ENCODE peak calls at places on chromosome 13, in six cellular contexts. E, U, S, R, J and L are unnamed samples.

GRCh38 chr13:29193083-29193482 is 372.9 kb downstream of the MTUS2 start:
- DNase-seq in U (no peak), S (no peak), J (no peak), R (no peak), E (no peak), L (no peak)

GRCh38 chr13:98508280-98509074 is 68.4 kb downstream of the STK24 start:
- DNase-seq in R (peak), U (no peak), E (no peak), J (no peak), S (no peak), L (peak)

GRCh38 chr13:50365300-50365682 is 350.0 kb downstream of the KCNRG start:
- DNase-seq in U (no peak), J (no peak), E (no peak), R (no peak), S (no peak), L (no peak)

GRCh38 chr13:100608906-100609305 is 20.3 kb upstream of the GGACT start:
- DNase-seq in R (no peak), S (no peak), E (peak), J (peak), U (no peak), L (no peak)

GRCh38 chr13:52832268-52832667 is 16.2 kb downstream of the PCDH8 start:
- DNase-seq in U (no peak), J (no peak), E (no peak), S (no peak), R (no peak), L (no peak)

GRCh38 chr13:66864627-66865026 is 365.5 kb downstream of the PCDH9 start:
- DNase-seq in S (no peak), R (no peak), U (no peak), J (no peak), E (no peak), L (no peak)

GRCh38 chr13:63107163-63107935 is 1691.7 kb upstream of the PCDH20 start:
- DNase-seq in J (no peak), E (no peak), U (no peak), S (no peak), R (no peak), L (no peak)

GRCh38 chr13:40453666-40454030 is 212.8 kb downstream of the FOXO1 start:
- DNase-seq in U (no peak), R (no peak), S (no peak), E (no peak), J (no peak), L (no peak)

GRCh38 chr13:33797622-33798021 is 20.3 kb upstream of the RFC3 start:
- DNase-seq in S (no peak), R (no peak), J (no peak), E (no peak), U (no peak), L (no peak)

GRCh38 chr13:91785435-91786137 is 387.2 kb downstream of the GPC5 start:
- DNase-seq in J (no peak), S (no peak), E (no peak), R (no peak), U (no peak), L (no peak)

GRCh38 chr13:47886314-47886713 is 114.8 kb downstream of the SUCLA2 start:
- DNase-seq in S (no peak), J (no peak), E (no peak), U (no peak), R (no peak), L (no peak)

GRCh38 chr13:40074338-40074737 is 418.9 kb downstream of the COG6 start:
- DNase-seq in J (no peak), R (no peak), U (no peak), S (no peak), E (no peak), L (no peak)

GRCh38 chr13:65670014-65670625 is 1560.0 kb downstream of the PCDH9 start:
- DNase-seq in S (no peak), R (no peak), E (no peak), J (no peak), U (no peak), L (no peak)

GRCh38 chr13:95676100-95676774 is 702 bp upstream of the DNAJC3 start:
- DNase-seq in J (no peak), S (no peak), U (no peak), R (peak), E (peak), L (peak)

GRCh38 chr13:47990427-47990826 is 10.6 kb downstream of the SUCLA2 start:
- DNase-seq in J (no peak), U (no peak), E (no peak), S (no peak), R (no peak), L (no peak)

GRCh38 chr13:43846496-43846895 is 33.0 kb downstream of the CCDC122 start:
- DNase-seq in S (no peak), U (no peak), R (no peak), J (no peak), E (no peak), L (no peak)

GRCh38 chr13:73938375-73939070 is 195.7 kb downstream of the KLF12 start:
- DNase-seq in R (no peak), S (no peak), E (no peak), J (no peak), U (no peak), L (peak)

GRCh38 chr13:39967199-39967959 is 311.9 kb downstream of the COG6 start:
- DNase-seq in R (no peak), U (no peak), J (no peak), S (no peak), E (no peak), L (no peak)

GRCh38 chr13:40566811-40567210 is 99.6 kb downstream of the FOXO1 start:
- DNase-seq in U (no peak), J (no peak), S (no peak), E (no peak), R (no peak), L (no peak)

GRCh38 chr13:95707442-95708389 is 30.8 kb downstream of the DNAJC3 start:
- DNase-seq in S (no peak), E (no peak), J (no peak), U (no peak), R (no peak), L (no peak)

GRCh38 chr13:46624821-46625220 is 71.9 kb downstream of the LRCH1 start:
- DNase-seq in J (no peak), R (no peak), S (no peak), U (no peak), E (no peak), L (no peak)

GRCh38 chr13:31903072-31903815 is 128.3 kb upstream of the FRY start:
- DNase-seq in U (no peak), S (no peak), E (no peak), R (no peak), J (no peak), L (no peak)

GRCh38 chr13:79874396-79875360 is 393.7 kb downstream of the NDFIP2 start:
- DNase-seq in S (no peak), U (no peak), J (no peak), R (no peak), E (no peak), L (no peak)

GRCh38 chr13:45179428-45179827 is 21.4 kb downstream of the KCTD4 start:
- DNase-seq in S (no peak), R (peak), U (no peak), J (no peak), E (no peak), L (no peak)

GRCh38 chr13:23506821-23507210 is 63.4 kb upstream of the TNFRSF19 start:
- DNase-seq in J (no peak), U (no peak), E (no peak), S (no peak), R (no peak), L (no peak)

GRCh38 chr13:74975122-74975521 is 506.8 kb downstream of the TBC1D4 start:
- DNase-seq in S (no peak), R (no peak), U (no peak), E (no peak), J (no peak), L (no peak)

GRCh38 chr13:79900356-79900755 is 419.4 kb downstream of the NDFIP2 start:
- DNase-seq in J (no peak), U (no peak), S (no peak), E (no peak), R (no peak), L (no peak)

GRCh38 chr13:114275309-114275708 is 6.1 kb upstream of the UPF3A start:
- DNase-seq in E (no peak), S (no peak), J (no peak), R (no peak), U (no peak), L (no peak)

GRCh38 chr13:43326100-43326499 is 302.7 kb downstream of the DNAJC15 start:
- DNase-seq in U (no peak), J (no peak), S (no peak), R (no peak), E (no peak), L (no peak)

GRCh38 chr13:50104493-50104892 is 89.2 kb downstream of the KCNRG start:
- DNase-seq in R (no peak), E (no peak), U (no peak), J (no peak), S (no peak), L (no peak)

GRCh38 chr13:20826301-20826700 is 52.5 kb upstream of the EEF1AKMT1 start:
- DNase-seq in S (no peak), R (no peak), E (no peak), J (no peak), U (no peak), L (no peak)

GRCh38 chr13:20824762-20825161 is 51.0 kb upstream of the EEF1AKMT1 start:
- DNase-seq in U (no peak), S (no peak), E (no peak), R (no peak), J (no peak), L (no peak)

GRCh38 chr13:20826810-20827560 is 53.2 kb upstream of the EEF1AKMT1 start:
- DNase-seq in E (no peak), J (no peak), U (no peak), R (no peak), S (no peak), L (no peak)

GRCh38 chr13:20823071-20823470 is 49.3 kb upstream of the EEF1AKMT1 start:
- DNase-seq in E (no peak), J (no peak), R (no peak), S (no peak), U (no peak), L (no peak)

DNA sequence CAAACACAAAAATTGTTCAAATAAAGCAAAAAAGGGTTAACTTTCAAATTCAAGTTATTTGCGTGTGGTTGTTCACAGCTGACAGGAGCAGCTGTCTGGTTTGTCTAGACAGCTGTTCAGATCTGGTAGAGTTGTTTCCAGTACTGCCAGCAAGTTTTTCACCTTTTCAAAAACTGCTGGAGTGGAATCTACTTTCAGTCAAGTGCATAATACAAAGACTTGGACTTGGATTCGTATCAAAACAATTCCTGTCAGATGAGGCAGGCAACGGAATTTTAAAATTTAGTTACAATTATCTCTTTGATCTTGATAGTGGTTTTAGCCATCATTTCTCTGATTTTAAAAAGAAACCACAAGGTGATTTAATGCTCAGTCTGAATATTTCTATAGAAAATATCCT is 51.7 kb upstream of the EEF1AKMT1 start:
- DNase-seq in E (no peak), U (no peak), S (no peak), R (no peak), J (no peak), L (no peak)
- TF ChIP-seq ATF3 in E (no peak), U (no peak), S (no peak), R (no peak), J (no peak), L (no peak)

GRCh38 chr13:105915451-105915850 is 620.0 kb downstream of the EFNB2 start:
- DNase-seq in S (no peak), R (no peak), U (no peak), E (no peak), J (no peak), L (no peak)
- TF ChIP-seq ATF3 in S (no peak), R (no peak), U (no peak), E (no peak), J (no peak), L (no peak)

GRCh38 chr13:111506131-111506530 is 185.7 kb downstream of the TEX29 start:
- DNase-seq in S (no peak), U (no peak), J (no peak), R (no peak), E (no peak), L (no peak)
- TF ChIP-seq ATF3 in S (no peak), U (no peak), J (no peak), R (no peak), E (no peak), L (no peak)

DNA sequence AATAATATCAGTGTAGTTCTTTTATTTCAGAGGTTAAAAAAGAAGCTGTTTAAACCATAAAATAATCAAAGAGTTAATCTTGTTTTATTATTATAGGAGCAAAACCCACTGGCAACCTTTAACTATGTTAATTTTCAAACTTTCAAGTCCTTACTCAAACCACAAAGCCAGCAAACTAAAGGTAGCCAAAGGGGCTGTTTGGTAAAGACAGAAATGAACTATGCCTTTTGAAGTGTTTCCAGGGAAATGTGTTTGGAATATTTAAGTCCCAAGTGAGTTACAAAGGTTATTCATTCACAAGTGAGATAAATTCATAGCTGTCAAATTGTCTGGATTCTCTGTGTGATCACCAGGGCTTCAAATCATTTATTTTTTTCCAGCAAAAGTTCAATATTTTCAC is 264.7 kb downstream of the MZT1 start:
- DNase-seq in E (no peak), S (no peak), U (no peak), J (no peak), R (no peak), L (no peak)
- TF ChIP-seq ATF3 in E (no peak), S (no peak), U (no peak), J (no peak), R (no peak), L (no peak)

GRCh38 chr13:54198911-54199310 is 1170.3 kb downstream of the OLFM4 start:
- DNase-seq in J (no peak), R (no peak), S (no peak), U (no peak), E (no peak), L (no peak)

GRCh38 chr13:54194233-54195024 is 1165.8 kb downstream of the OLFM4 start:
- DNase-seq in S (no peak), U (no peak), R (no peak), E (no peak), J (no peak), L (no peak)

DNA sequence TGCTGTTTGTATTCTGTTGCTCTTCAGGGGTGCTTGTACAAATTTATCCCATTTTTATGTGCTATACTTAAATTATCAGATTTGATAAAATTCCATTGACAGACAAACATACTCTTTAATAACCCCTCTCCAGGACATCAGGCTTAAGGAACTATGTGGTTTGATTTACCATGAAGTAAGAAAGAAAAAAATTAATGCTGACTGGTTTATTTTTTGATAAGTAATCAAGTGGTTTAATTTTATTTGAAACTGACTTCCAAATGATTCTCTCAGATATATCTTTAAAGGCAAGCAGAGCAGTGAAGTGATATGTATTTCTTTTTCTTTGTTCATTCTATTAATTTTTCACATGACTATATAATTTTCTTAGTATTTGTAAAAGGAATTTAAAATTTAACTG is 1168.1 kb downstream of the OLFM4 start:
- DNase-seq in J (no peak), U (no peak), E (no peak), S (no peak), R (no peak), L (no peak)
- TF ChIP-seq ATF3 in J (no peak), U (no peak), E (no peak), S (no peak), R (no peak), L (no peak)

GRCh38 chr13:105971312-105971711 is 564.1 kb downstream of the EFNB2 start:
- DNase-seq in S (no peak), U (no peak), J (no peak), E (no peak), R (no peak), L (no peak)

GRCh38 chr13:105971720-105972119 is 563.7 kb downstream of the EFNB2 start:
- DNase-seq in S (no peak), J (no peak), E (no peak), R (no peak), U (no peak), L (no peak)

GRCh38 chr13:105972306-105972721 is 563.1 kb downstream of the EFNB2 start:
- DNase-seq in S (no peak), J (no peak), R (no peak), E (no peak), U (no peak), L (no peak)

GRCh38 chr13:105974380-105974779 is 561.1 kb downstream of the EFNB2 start:
- DNase-seq in S (no peak), U (no peak), J (no peak), R (no peak), E (no peak), L (no peak)

DNA sequence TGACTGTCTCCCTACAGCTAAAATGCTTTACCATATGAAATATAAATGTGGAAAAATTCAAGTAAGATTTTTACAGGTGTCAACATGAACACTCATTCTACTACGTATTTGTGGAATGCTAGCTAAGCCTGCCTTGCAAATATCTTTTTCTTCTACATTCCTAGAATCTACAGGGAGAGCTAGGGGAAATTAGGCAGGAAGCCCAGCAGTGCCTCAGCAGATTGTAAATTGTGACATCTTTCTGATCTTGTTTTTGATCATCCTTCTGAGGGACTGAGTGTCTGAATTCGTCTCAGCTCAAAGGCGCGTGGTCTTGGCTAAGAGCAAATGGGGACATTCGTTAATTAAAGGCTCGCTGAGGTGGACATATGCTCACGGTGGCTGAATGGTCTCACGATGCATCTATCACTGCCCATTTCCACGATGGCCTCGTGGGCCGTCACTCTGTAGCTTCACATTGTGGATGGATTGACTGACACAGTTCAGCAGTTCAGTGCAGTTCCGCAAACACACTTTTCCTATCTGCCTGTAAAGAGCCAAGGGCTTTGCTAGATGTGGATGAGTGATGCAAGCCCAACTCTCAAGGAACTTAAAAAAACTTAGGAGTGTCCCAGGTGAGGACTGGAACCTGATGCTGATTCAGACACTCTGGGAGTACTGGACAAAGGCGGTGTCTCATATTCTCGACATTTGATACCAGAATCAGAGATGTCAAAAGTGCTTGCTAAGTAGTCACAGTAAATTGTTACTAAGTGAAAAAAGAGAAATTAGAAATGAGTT is 562.5 kb downstream of the EFNB2 start:
- DNase-seq in R (no peak), S (no peak), U (no peak), E (no peak), J (no peak), L (no peak)
- TF ChIP-seq ATF3 in R (no peak), S (no peak), U (no peak), E (no peak), J (no peak), L (no peak)

GRCh38 chr13:84985860-84986259 is 813.4 kb downstream of the SLITRK6 start:
- DNase-seq in J (no peak), U (no peak), R (no peak), E (no peak), S (no peak), L (no peak)
- TF ChIP-seq ATF3 in J (no peak), U (no peak), R (no peak), E (no peak), S (no peak), L (no peak)

DNA sequence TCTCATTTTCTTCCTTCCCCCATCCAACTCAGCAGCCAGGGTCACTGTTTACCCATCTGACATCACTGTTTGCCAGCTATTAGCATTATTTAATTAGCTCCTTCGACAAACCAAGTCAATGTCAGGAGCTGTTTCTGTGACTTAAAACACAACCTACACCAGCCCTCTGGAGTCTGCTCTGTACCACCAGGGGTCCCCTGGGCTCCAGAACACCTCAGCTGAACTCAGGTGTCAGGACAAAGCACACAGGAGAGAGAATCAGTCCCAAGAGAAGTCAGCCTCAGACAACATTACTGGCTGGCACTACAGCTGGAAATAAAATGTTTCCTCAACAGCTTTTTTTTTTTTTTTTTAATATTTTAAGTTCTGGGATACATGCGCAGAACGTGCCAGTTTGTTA is 45.1 kb downstream of the DCLK1 start:
- DNase-seq in U (peak), J (no peak), E (no peak), S (peak), R (no peak), L (no peak)
- TF ChIP-seq ATF3 in U (no peak), J (no peak), E (no peak), S (no peak), R (no peak), L (no peak)